ENCODE peak calls at places on chromosomes 3 and 15, in five cellular contexts. One of them, this sample, is unnamed.

GRCh38 chr3:39434574-39434973 is 28.1 kb downstream of the RPSA start:
- DNase-seq in kidney: no peak
- DNase-seq in GM13977: no peak
- DNase-seq in fibroblast of lung: no peak
- DNase-seq in astrocyte of the spinal cord: no peak
- DNase-seq in this sample: peak; percentile 10

GRCh38 chr15:67762610-67763368 is 62.5 kb upstream of the SKOR1 start:
- DNase-seq in kidney: no peak
- DNase-seq in GM13977: peak; percentile 61
- DNase-seq in fibroblast of lung: no peak
- DNase-seq in astrocyte of the spinal cord: no peak
- DNase-seq in this sample: peak; percentile 75

GRCh38 chr3:61663728-61664492 is 102.5 kb downstream of the PTPRG start:
- DNase-seq in kidney: no peak
- DNase-seq in GM13977: no peak
- DNase-seq in fibroblast of lung: peak; percentile 96
- DNase-seq in astrocyte of the spinal cord: peak; percentile 98
- DNase-seq in this sample: peak; percentile 87

GRCh38 chr15:65071381-65071811 is 3.6 kb upstream of the RASL12 start:
- DNase-seq in kidney: no peak
- DNase-seq in GM13977: no peak
- DNase-seq in fibroblast of lung: no peak
- DNase-seq in astrocyte of the spinal cord: no peak
- DNase-seq in this sample: no peak

GRCh38 chr3:87173071-87173470 is 54.0 kb upstream of the CHMP2B start:
- DNase-seq in kidney: no peak
- DNase-seq in GM13977: no peak
- DNase-seq in fibroblast of lung: peak; percentile 28
- DNase-seq in astrocyte of the spinal cord: no peak
- DNase-seq in this sample: no peak

GRCh38 chr3:12351145-12351544 is 62.3 kb downstream of the PPARG start:
- DNase-seq in kidney: no peak
- DNase-seq in GM13977: no peak
- DNase-seq in fibroblast of lung: no peak
- DNase-seq in astrocyte of the spinal cord: no peak
- DNase-seq in this sample: no peak

GRCh38 chr3:151584603-151585002 is 123.7 kb upstream of the IGSF10 start:
- DNase-seq in kidney: no peak
- DNase-seq in GM13977: no peak
- DNase-seq in fibroblast of lung: peak; percentile 22
- DNase-seq in astrocyte of the spinal cord: no peak
- DNase-seq in this sample: no peak

GRCh38 chr3:196813903-196814302 is 53.8 kb upstream of the SENP5 start:
- DNase-seq in kidney: no peak
- DNase-seq in GM13977: no peak
- DNase-seq in fibroblast of lung: peak; percentile 71
- DNase-seq in astrocyte of the spinal cord: no peak
- DNase-seq in this sample: no peak

GRCh38 chr3:149339931-149340309 is 6.5 kb upstream of the TM4SF18 start:
- DNase-seq in kidney: peak; percentile 93
- DNase-seq in GM13977: no peak
- DNase-seq in fibroblast of lung: peak; percentile 99
- DNase-seq in astrocyte of the spinal cord: peak; percentile 97
- DNase-seq in this sample: peak; percentile 85

GRCh38 chr3:104939196-104939595 is 427.5 kb upstream of the ALCAM start:
- DNase-seq in kidney: no peak
- DNase-seq in GM13977: no peak
- DNase-seq in fibroblast of lung: no peak
- DNase-seq in astrocyte of the spinal cord: no peak
- DNase-seq in this sample: no peak

GRCh38 chr15:95840004-95840403 is 490.5 kb upstream of the NR2F2 start:
- DNase-seq in kidney: peak; percentile 73
- DNase-seq in GM13977: no peak
- DNase-seq in fibroblast of lung: peak; percentile 87
- DNase-seq in astrocyte of the spinal cord: peak; percentile 89
- DNase-seq in this sample: peak; percentile 96

GRCh38 chr3:124586126-124587052 is 143.9 kb upstream of the UMPS start:
- DNase-seq in kidney: no peak
- DNase-seq in GM13977: no peak
- DNase-seq in fibroblast of lung: no peak
- DNase-seq in astrocyte of the spinal cord: no peak
- DNase-seq in this sample: no peak

GRCh38 chr3:39126532-39127071 is 19.1 kb downstream of the TTC21A start:
- DNase-seq in kidney: peak; percentile 27
- DNase-seq in GM13977: no peak
- DNase-seq in fibroblast of lung: peak; percentile 50
- DNase-seq in astrocyte of the spinal cord: peak; percentile 61
- DNase-seq in this sample: peak; percentile 74

GRCh38 chr3:159852256-159852655 is 136.4 kb upstream of the IL12A start:
- DNase-seq in kidney: no peak
- DNase-seq in GM13977: no peak
- DNase-seq in fibroblast of lung: no peak
- DNase-seq in astrocyte of the spinal cord: no peak
- DNase-seq in this sample: peak; percentile 72

GRCh38 chr3:182989566-182989965 is 9.2 kb upstream of the DCUN1D1 start:
- DNase-seq in kidney: no peak
- DNase-seq in GM13977: no peak
- DNase-seq in fibroblast of lung: no peak
- DNase-seq in astrocyte of the spinal cord: no peak
- DNase-seq in this sample: no peak

GRCh38 chr3:40608091-40608490 is 83.3 kb downstream of the ZNF621 start:
- DNase-seq in kidney: no peak
- DNase-seq in GM13977: no peak
- DNase-seq in fibroblast of lung: peak; percentile 23
- DNase-seq in astrocyte of the spinal cord: no peak
- DNase-seq in this sample: no peak

GRCh38 chr3:128443771-128444170 is 22.9 kb downstream of the DNAJB8 start:
- DNase-seq in kidney: no peak
- DNase-seq in GM13977: no peak
- DNase-seq in fibroblast of lung: no peak
- DNase-seq in astrocyte of the spinal cord: no peak
- DNase-seq in this sample: no peak

GRCh38 chr3:194375921-194376570 is 6.5 kb upstream of the LRRC15 start:
- DNase-seq in kidney: peak; percentile 53
- DNase-seq in GM13977: no peak
- DNase-seq in fibroblast of lung: no peak
- DNase-seq in astrocyte of the spinal cord: no peak
- DNase-seq in this sample: peak; percentile 27

GRCh38 chr3:187088701-187089100 is 50.6 kb downstream of the RPL39L start:
- DNase-seq in kidney: no peak
- DNase-seq in GM13977: no peak
- DNase-seq in fibroblast of lung: no peak
- DNase-seq in astrocyte of the spinal cord: no peak
- DNase-seq in this sample: no peak

GRCh38 chr3:156551261-156551660 is 3.7 kb downstream of the SSR3 start:
- DNase-seq in kidney: no peak
- DNase-seq in GM13977: no peak
- DNase-seq in fibroblast of lung: peak; percentile 85
- DNase-seq in astrocyte of the spinal cord: peak; percentile 39
- DNase-seq in this sample: no peak

GRCh38 chr3:116474356-116475200 is 29.3 kb upstream of the LSAMP start:
- DNase-seq in kidney: no peak
- DNase-seq in GM13977: no peak
- DNase-seq in fibroblast of lung: peak; percentile 58
- DNase-seq in astrocyte of the spinal cord: no peak
- DNase-seq in this sample: no peak

GRCh38 chr15:80695911-80696651 is 971 bp downstream of the ABHD17C start:
- DNase-seq in kidney: peak; percentile 84
- DNase-seq in GM13977: no peak
- DNase-seq in fibroblast of lung: peak; percentile 22
- DNase-seq in astrocyte of the spinal cord: peak; percentile 17
- DNase-seq in this sample: peak; percentile 30
- TF ChIP-seq CTCF in kidney: peak; percentile 16
- TF ChIP-seq CTCF in GM13977: no peak
- TF ChIP-seq CTCF in fibroblast of lung: peak; percentile 40
- TF ChIP-seq CTCF in astrocyte of the spinal cord: peak; percentile 34
- TF ChIP-seq CTCF in this sample: peak; percentile 32

DNA sequence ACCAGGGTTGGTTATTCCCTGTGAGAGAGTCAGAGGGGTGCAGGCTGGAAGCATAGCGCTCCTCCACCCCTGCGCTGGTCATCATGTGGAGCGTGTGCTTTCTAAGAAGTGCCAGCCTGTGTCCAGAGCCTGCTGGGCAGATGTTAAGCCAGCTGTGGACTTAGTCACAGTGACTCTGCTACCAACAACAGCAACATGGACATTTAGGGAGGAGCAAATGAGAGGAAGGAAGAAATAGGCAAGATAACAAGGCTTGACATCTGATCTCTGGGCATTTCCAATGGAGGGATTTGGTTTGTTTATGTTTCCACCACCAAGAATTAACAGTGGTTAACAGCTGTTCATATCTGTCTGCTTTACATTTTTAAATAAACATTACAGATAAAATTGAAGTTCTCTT is 36.4 kb upstream of the MYZAP start:
- DNase-seq in kidney: no peak
- DNase-seq in GM13977: no peak
- DNase-seq in fibroblast of lung: peak; percentile 12
- DNase-seq in astrocyte of the spinal cord: no peak
- DNase-seq in this sample: peak; percentile 82
- TF ChIP-seq CTCF in kidney: no peak
- TF ChIP-seq CTCF in GM13977: no peak
- TF ChIP-seq CTCF in fibroblast of lung: no peak
- TF ChIP-seq CTCF in astrocyte of the spinal cord: no peak
- TF ChIP-seq CTCF in this sample: no peak

GRCh38 chr3:25863560-25863959 is 73.7 kb downstream of the OXSM start:
- DNase-seq in kidney: no peak
- DNase-seq in GM13977: no peak
- DNase-seq in fibroblast of lung: no peak
- DNase-seq in astrocyte of the spinal cord: no peak
- DNase-seq in this sample: no peak

GRCh38 chr3:25861566-25861965 is 71.7 kb downstream of the OXSM start:
- DNase-seq in kidney: no peak
- DNase-seq in GM13977: no peak
- DNase-seq in fibroblast of lung: no peak
- DNase-seq in astrocyte of the spinal cord: no peak
- DNase-seq in this sample: no peak

DNA sequence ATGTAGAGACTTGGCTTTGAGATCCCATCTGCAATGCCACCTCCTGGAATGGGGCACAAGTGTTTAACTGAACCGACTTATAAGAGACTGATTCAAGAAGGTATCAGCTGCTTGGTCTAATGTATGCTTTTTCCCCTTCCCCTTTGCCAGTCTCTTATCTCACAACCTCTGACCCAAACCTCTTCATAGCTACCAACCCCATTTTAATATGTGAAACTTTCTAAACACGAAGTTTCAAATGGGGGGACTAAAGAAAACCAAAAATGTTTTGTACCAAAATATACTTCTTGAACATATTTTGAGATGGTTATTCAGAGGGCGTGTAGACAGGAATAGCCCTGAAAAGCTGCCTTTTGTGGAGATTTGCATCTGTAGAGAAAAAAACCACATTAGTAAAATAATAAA is 73.1 kb downstream of the OXSM start:
- DNase-seq in kidney: no peak
- DNase-seq in GM13977: no peak
- DNase-seq in fibroblast of lung: no peak
- DNase-seq in astrocyte of the spinal cord: no peak
- DNase-seq in this sample: no peak
- TF ChIP-seq CTCF in kidney: no peak
- TF ChIP-seq CTCF in GM13977: no peak
- TF ChIP-seq CTCF in fibroblast of lung: no peak
- TF ChIP-seq CTCF in astrocyte of the spinal cord: no peak
- TF ChIP-seq CTCF in this sample: no peak

GRCh38 chr15:26148461-26148860 is 285.3 kb upstream of the ATP10A start:
- DNase-seq in kidney: no peak
- DNase-seq in GM13977: no peak
- DNase-seq in fibroblast of lung: no peak
- DNase-seq in astrocyte of the spinal cord: no peak
- DNase-seq in this sample: no peak
- TF ChIP-seq CTCF in kidney: no peak
- TF ChIP-seq CTCF in GM13977: no peak
- TF ChIP-seq CTCF in fibroblast of lung: no peak
- TF ChIP-seq CTCF in astrocyte of the spinal cord: no peak
- TF ChIP-seq CTCF in this sample: no peak

DNA sequence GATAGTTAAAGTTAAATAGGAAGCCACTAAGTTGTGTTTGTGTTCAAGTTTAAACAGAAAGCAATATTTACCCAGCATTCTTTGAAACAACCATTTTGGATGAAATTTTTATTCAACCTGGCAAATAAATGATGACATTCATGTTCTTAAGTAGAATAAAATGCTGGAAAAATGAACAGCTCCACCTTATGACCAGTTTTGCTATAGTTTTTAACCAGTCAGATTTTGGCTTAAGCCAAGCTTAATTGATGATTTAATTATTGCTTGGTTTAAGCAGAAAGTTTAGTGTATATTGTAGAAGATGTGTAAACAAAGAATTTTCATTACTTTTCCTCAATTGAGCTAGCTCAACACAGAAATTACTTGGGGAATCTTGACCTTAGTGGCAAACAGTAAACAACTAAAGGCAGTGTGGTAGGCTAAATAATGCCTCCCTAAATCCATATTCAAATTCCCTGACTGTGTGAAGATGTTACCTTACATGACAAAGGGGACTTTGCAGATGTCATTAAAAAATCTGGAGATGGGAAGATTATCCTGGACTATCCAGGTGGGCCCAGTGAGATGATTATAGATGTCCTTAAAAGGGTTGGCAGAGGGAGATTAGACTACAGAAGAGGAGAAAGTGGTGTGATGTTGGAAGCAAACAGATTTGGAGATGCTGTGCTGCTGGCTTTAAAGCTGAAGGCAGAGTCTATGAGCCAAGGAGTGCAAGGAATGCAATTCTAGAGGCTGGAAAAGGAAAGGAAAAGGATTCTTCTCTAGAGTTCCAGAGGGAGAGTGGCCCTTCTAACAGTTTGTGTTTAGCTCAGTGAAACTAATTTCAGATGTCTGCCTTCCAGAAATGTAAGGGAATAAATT is 448.6 kb upstream of the GOLIM4 start:
- DNase-seq in kidney: no peak
- DNase-seq in GM13977: no peak
- DNase-seq in fibroblast of lung: peak; percentile 2
- DNase-seq in astrocyte of the spinal cord: peak; percentile 5
- DNase-seq in this sample: no peak
- TF ChIP-seq CTCF in kidney: no peak
- TF ChIP-seq CTCF in GM13977: no peak
- TF ChIP-seq CTCF in fibroblast of lung: peak; percentile 41
- TF ChIP-seq CTCF in astrocyte of the spinal cord: peak; percentile 10
- TF ChIP-seq CTCF in this sample: no peak

GRCh38 chr15:66707310-66708160 is 5.5 kb downstream of the SMAD6 start:
- DNase-seq in kidney: no peak
- DNase-seq in GM13977: no peak
- DNase-seq in fibroblast of lung: peak; percentile 65
- DNase-seq in astrocyte of the spinal cord: peak; percentile 55
- DNase-seq in this sample: peak; percentile 61
- TF ChIP-seq CTCF in kidney: peak; percentile 15
- TF ChIP-seq CTCF in GM13977: no peak
- TF ChIP-seq CTCF in fibroblast of lung: peak; percentile 36
- TF ChIP-seq CTCF in astrocyte of the spinal cord: peak; percentile 46
- TF ChIP-seq CTCF in this sample: peak; percentile 30

GRCh38 chr3:122101646-122102045 is 46.5 kb downstream of the CD86 start:
- DNase-seq in kidney: no peak
- DNase-seq in GM13977: peak; percentile 28
- DNase-seq in fibroblast of lung: peak; percentile 44
- DNase-seq in astrocyte of the spinal cord: peak; percentile 28
- DNase-seq in this sample: peak; percentile 68
- TF ChIP-seq CTCF in kidney: peak; percentile 74
- TF ChIP-seq CTCF in GM13977: peak; percentile 71
- TF ChIP-seq CTCF in fibroblast of lung: peak; percentile 37
- TF ChIP-seq CTCF in astrocyte of the spinal cord: peak; percentile 34
- TF ChIP-seq CTCF in this sample: peak; percentile 66